ENCODE peak calls at places on chromosomes 11 and 22, in eight cellular contexts. One of them, this sample, is unnamed.

GRCh38 chr11:83241291-83241946 is 44.7 kb downstream of the CCDC90B start:
- DNase-seq in activated naive CD8-positive, alpha-beta T cell treated with anti-CD3 and anti-CD28 coated beads for 36 hours: no peak
- DNase-seq in BE2C: peak
- DNase-seq in posterior vena cava: no peak
- DNase-seq in NCI-H1930: no peak
- DNase-seq in stimulated activated CD4-positive, alpha-beta T cell treated with anti-CD3 and anti-CD28 coated beads, TNF-alpha, amount 100 ng/mL, for 24 hours: no peak
- DNase-seq in GM04504: peak
- DNase-seq in NCI-H1417: peak
- DNase-seq in this sample: peak

GRCh38 chr22:46390652-46391301 is 55.3 kb downstream of the TRMU start:
- DNase-seq in activated naive CD8-positive, alpha-beta T cell treated with anti-CD3 and anti-CD28 coated beads for 36 hours: no peak
- DNase-seq in BE2C: peak
- DNase-seq in posterior vena cava: no peak
- DNase-seq in NCI-H1930: no peak
- DNase-seq in stimulated activated CD4-positive, alpha-beta T cell treated with anti-CD3 and anti-CD28 coated beads, TNF-alpha, amount 100 ng/mL, for 24 hours: no peak
- DNase-seq in GM04504: peak
- DNase-seq in NCI-H1417: no peak
- DNase-seq in this sample: no peak

GRCh38 chr11:108340958-108341357 is 118.1 kb downstream of the ATM start:
- DNase-seq in activated naive CD8-positive, alpha-beta T cell treated with anti-CD3 and anti-CD28 coated beads for 36 hours: no peak
- DNase-seq in BE2C: no peak
- DNase-seq in posterior vena cava: no peak
- DNase-seq in NCI-H1930: no peak
- DNase-seq in stimulated activated CD4-positive, alpha-beta T cell treated with anti-CD3 and anti-CD28 coated beads, TNF-alpha, amount 100 ng/mL, for 24 hours: no peak
- DNase-seq in GM04504: no peak
- DNase-seq in NCI-H1417: peak
- DNase-seq in this sample: no peak

GRCh38 chr11:67033661-67034166 is 10.8 kb downstream of the SYT12 start:
- DNase-seq in activated naive CD8-positive, alpha-beta T cell treated with anti-CD3 and anti-CD28 coated beads for 36 hours: no peak
- DNase-seq in BE2C: no peak
- DNase-seq in posterior vena cava: no peak
- DNase-seq in NCI-H1930: no peak
- DNase-seq in stimulated activated CD4-positive, alpha-beta T cell treated with anti-CD3 and anti-CD28 coated beads, TNF-alpha, amount 100 ng/mL, for 24 hours: no peak
- DNase-seq in GM04504: peak
- DNase-seq in NCI-H1417: no peak
- DNase-seq in this sample: peak

GRCh38 chr11:65121447-65121864 is 478 bp downstream of the FAU start:
- DNase-seq in activated naive CD8-positive, alpha-beta T cell treated with anti-CD3 and anti-CD28 coated beads for 36 hours: no peak
- DNase-seq in BE2C: no peak
- DNase-seq in posterior vena cava: peak
- DNase-seq in NCI-H1930: no peak
- DNase-seq in stimulated activated CD4-positive, alpha-beta T cell treated with anti-CD3 and anti-CD28 coated beads, TNF-alpha, amount 100 ng/mL, for 24 hours: no peak
- DNase-seq in GM04504: no peak
- DNase-seq in NCI-H1417: peak
- DNase-seq in this sample: no peak

GRCh38 chr22:31098633-31099110 is 8.7 kb downstream of the SELENOM start:
- DNase-seq in activated naive CD8-positive, alpha-beta T cell treated with anti-CD3 and anti-CD28 coated beads for 36 hours: no peak
- DNase-seq in BE2C: no peak
- DNase-seq in posterior vena cava: no peak
- DNase-seq in NCI-H1930: no peak
- DNase-seq in stimulated activated CD4-positive, alpha-beta T cell treated with anti-CD3 and anti-CD28 coated beads, TNF-alpha, amount 100 ng/mL, for 24 hours: no peak
- DNase-seq in GM04504: no peak
- DNase-seq in NCI-H1417: no peak
- DNase-seq in this sample: no peak

GRCh38 chr11:58097437-58097836 is 27.9 kb downstream of the OR9I1 start:
- DNase-seq in activated naive CD8-positive, alpha-beta T cell treated with anti-CD3 and anti-CD28 coated beads for 36 hours: no peak
- DNase-seq in BE2C: no peak
- DNase-seq in posterior vena cava: no peak
- DNase-seq in NCI-H1930: no peak
- DNase-seq in stimulated activated CD4-positive, alpha-beta T cell treated with anti-CD3 and anti-CD28 coated beads, TNF-alpha, amount 100 ng/mL, for 24 hours: no peak
- DNase-seq in GM04504: no peak
- DNase-seq in NCI-H1417: no peak
- DNase-seq in this sample: no peak

GRCh38 chr11:102194257-102194656 is 84.0 kb downstream of the YAP1 start:
- DNase-seq in activated naive CD8-positive, alpha-beta T cell treated with anti-CD3 and anti-CD28 coated beads for 36 hours: no peak
- DNase-seq in BE2C: no peak
- DNase-seq in posterior vena cava: no peak
- DNase-seq in NCI-H1930: no peak
- DNase-seq in stimulated activated CD4-positive, alpha-beta T cell treated with anti-CD3 and anti-CD28 coated beads, TNF-alpha, amount 100 ng/mL, for 24 hours: no peak
- DNase-seq in GM04504: no peak
- DNase-seq in NCI-H1417: no peak
- DNase-seq in this sample: no peak

GRCh38 chr11:46100670-46101069 is 20.6 kb downstream of the PHF21A start:
- DNase-seq in activated naive CD8-positive, alpha-beta T cell treated with anti-CD3 and anti-CD28 coated beads for 36 hours: no peak
- DNase-seq in BE2C: no peak
- DNase-seq in posterior vena cava: no peak
- DNase-seq in NCI-H1930: no peak
- DNase-seq in stimulated activated CD4-positive, alpha-beta T cell treated with anti-CD3 and anti-CD28 coated beads, TNF-alpha, amount 100 ng/mL, for 24 hours: no peak
- DNase-seq in GM04504: no peak
- DNase-seq in NCI-H1417: no peak
- DNase-seq in this sample: no peak

GRCh38 chr11:93796832-93797231 is 12.8 kb downstream of the MED17 start:
- DNase-seq in activated naive CD8-positive, alpha-beta T cell treated with anti-CD3 and anti-CD28 coated beads for 36 hours: no peak
- DNase-seq in BE2C: no peak
- DNase-seq in posterior vena cava: no peak
- DNase-seq in NCI-H1930: no peak
- DNase-seq in stimulated activated CD4-positive, alpha-beta T cell treated with anti-CD3 and anti-CD28 coated beads, TNF-alpha, amount 100 ng/mL, for 24 hours: no peak
- DNase-seq in GM04504: no peak
- DNase-seq in NCI-H1417: no peak
- DNase-seq in this sample: no peak

GRCh38 chr11:11636671-11637070 is 14.9 kb upstream of the GALNT18 start:
- DNase-seq in activated naive CD8-positive, alpha-beta T cell treated with anti-CD3 and anti-CD28 coated beads for 36 hours: no peak
- DNase-seq in BE2C: no peak
- DNase-seq in posterior vena cava: no peak
- DNase-seq in NCI-H1930: no peak
- DNase-seq in stimulated activated CD4-positive, alpha-beta T cell treated with anti-CD3 and anti-CD28 coated beads, TNF-alpha, amount 100 ng/mL, for 24 hours: no peak
- DNase-seq in GM04504: no peak
- DNase-seq in NCI-H1417: no peak
- DNase-seq in this sample: no peak

GRCh38 chr11:70244698-70245097 is 25.8 kb upstream of the PPFIA1 start:
- DNase-seq in activated naive CD8-positive, alpha-beta T cell treated with anti-CD3 and anti-CD28 coated beads for 36 hours: no peak
- DNase-seq in BE2C: no peak
- DNase-seq in posterior vena cava: no peak
- DNase-seq in NCI-H1930: no peak
- DNase-seq in stimulated activated CD4-positive, alpha-beta T cell treated with anti-CD3 and anti-CD28 coated beads, TNF-alpha, amount 100 ng/mL, for 24 hours: no peak
- DNase-seq in GM04504: no peak
- DNase-seq in NCI-H1417: no peak
- DNase-seq in this sample: no peak

GRCh38 chr11:123461164-123461563 is 31.1 kb downstream of the GRAMD1B start:
- DNase-seq in activated naive CD8-positive, alpha-beta T cell treated with anti-CD3 and anti-CD28 coated beads for 36 hours: no peak
- DNase-seq in BE2C: peak
- DNase-seq in posterior vena cava: no peak
- DNase-seq in NCI-H1930: no peak
- DNase-seq in stimulated activated CD4-positive, alpha-beta T cell treated with anti-CD3 and anti-CD28 coated beads, TNF-alpha, amount 100 ng/mL, for 24 hours: no peak
- DNase-seq in GM04504: no peak
- DNase-seq in NCI-H1417: no peak
- DNase-seq in this sample: no peak

GRCh38 chr11:6655790-6656580 is at the start of gene DCHS1:
- DNase-seq in activated naive CD8-positive, alpha-beta T cell treated with anti-CD3 and anti-CD28 coated beads for 36 hours: no peak
- DNase-seq in BE2C: peak
- DNase-seq in posterior vena cava: no peak
- DNase-seq in NCI-H1930: no peak
- DNase-seq in stimulated activated CD4-positive, alpha-beta T cell treated with anti-CD3 and anti-CD28 coated beads, TNF-alpha, amount 100 ng/mL, for 24 hours: no peak
- DNase-seq in GM04504: no peak
- DNase-seq in NCI-H1417: peak
- DNase-seq in this sample: no peak

GRCh38 chr11:11403763-11404725 is 51.0 kb upstream of the CSNK2A3 start:
- DNase-seq in activated naive CD8-positive, alpha-beta T cell treated with anti-CD3 and anti-CD28 coated beads for 36 hours: no peak
- DNase-seq in BE2C: no peak
- DNase-seq in posterior vena cava: no peak
- DNase-seq in NCI-H1930: no peak
- DNase-seq in stimulated activated CD4-positive, alpha-beta T cell treated with anti-CD3 and anti-CD28 coated beads, TNF-alpha, amount 100 ng/mL, for 24 hours: no peak
- DNase-seq in GM04504: no peak
- DNase-seq in NCI-H1417: no peak
- DNase-seq in this sample: no peak

GRCh38 chr22:23499845-23500500 is 80.1 kb downstream of the IGLL1 start:
- DNase-seq in activated naive CD8-positive, alpha-beta T cell treated with anti-CD3 and anti-CD28 coated beads for 36 hours: no peak
- DNase-seq in BE2C: no peak
- DNase-seq in posterior vena cava: peak
- DNase-seq in NCI-H1930: no peak
- DNase-seq in stimulated activated CD4-positive, alpha-beta T cell treated with anti-CD3 and anti-CD28 coated beads, TNF-alpha, amount 100 ng/mL, for 24 hours: no peak
- DNase-seq in GM04504: no peak
- DNase-seq in NCI-H1417: no peak
- DNase-seq in this sample: no peak

GRCh38 chr22:40385041-40385782 is 14.8 kb downstream of the SGSM3 start:
- DNase-seq in activated naive CD8-positive, alpha-beta T cell treated with anti-CD3 and anti-CD28 coated beads for 36 hours: no peak
- DNase-seq in BE2C: no peak
- DNase-seq in posterior vena cava: no peak
- DNase-seq in NCI-H1930: no peak
- DNase-seq in stimulated activated CD4-positive, alpha-beta T cell treated with anti-CD3 and anti-CD28 coated beads, TNF-alpha, amount 100 ng/mL, for 24 hours: no peak
- DNase-seq in GM04504: no peak
- DNase-seq in NCI-H1417: no peak
- DNase-seq in this sample: no peak

GRCh38 chr11:123590296-123590912 is 64.0 kb downstream of the SCN3B start:
- DNase-seq in activated naive CD8-positive, alpha-beta T cell treated with anti-CD3 and anti-CD28 coated beads for 36 hours: no peak
- DNase-seq in BE2C: no peak
- DNase-seq in posterior vena cava: no peak
- DNase-seq in NCI-H1930: no peak
- DNase-seq in stimulated activated CD4-positive, alpha-beta T cell treated with anti-CD3 and anti-CD28 coated beads, TNF-alpha, amount 100 ng/mL, for 24 hours: no peak
- DNase-seq in GM04504: peak
- DNase-seq in NCI-H1417: no peak
- DNase-seq in this sample: no peak

GRCh38 chr11:102306048-102306575 is 11.2 kb upstream of the BIRC3 start:
- DNase-seq in activated naive CD8-positive, alpha-beta T cell treated with anti-CD3 and anti-CD28 coated beads for 36 hours: no peak
- DNase-seq in BE2C: no peak
- DNase-seq in posterior vena cava: no peak
- DNase-seq in NCI-H1930: no peak
- DNase-seq in stimulated activated CD4-positive, alpha-beta T cell treated with anti-CD3 and anti-CD28 coated beads, TNF-alpha, amount 100 ng/mL, for 24 hours: no peak
- DNase-seq in GM04504: no peak
- DNase-seq in NCI-H1417: peak
- DNase-seq in this sample: no peak

GRCh38 chr11:16191852-16192240 is 164.5 kb downstream of the SOX6 start:
- DNase-seq in activated naive CD8-positive, alpha-beta T cell treated with anti-CD3 and anti-CD28 coated beads for 36 hours: no peak
- DNase-seq in BE2C: peak
- DNase-seq in posterior vena cava: no peak
- DNase-seq in NCI-H1930: no peak
- DNase-seq in stimulated activated CD4-positive, alpha-beta T cell treated with anti-CD3 and anti-CD28 coated beads, TNF-alpha, amount 100 ng/mL, for 24 hours: no peak
- DNase-seq in GM04504: no peak
- DNase-seq in NCI-H1417: peak
- DNase-seq in this sample: no peak

GRCh38 chr11:122756417-122756816 is 81.9 kb upstream of the CRTAM start:
- DNase-seq in activated naive CD8-positive, alpha-beta T cell treated with anti-CD3 and anti-CD28 coated beads for 36 hours: peak
- DNase-seq in BE2C: no peak
- DNase-seq in posterior vena cava: no peak
- DNase-seq in NCI-H1930: no peak
- DNase-seq in stimulated activated CD4-positive, alpha-beta T cell treated with anti-CD3 and anti-CD28 coated beads, TNF-alpha, amount 100 ng/mL, for 24 hours: no peak
- DNase-seq in GM04504: no peak
- DNase-seq in NCI-H1417: no peak
- DNase-seq in this sample: no peak

GRCh38 chr22:19958083-19959042 is 16.7 kb upstream of the TXNRD2 start:
- DNase-seq in activated naive CD8-positive, alpha-beta T cell treated with anti-CD3 and anti-CD28 coated beads for 36 hours: no peak
- DNase-seq in BE2C: no peak
- DNase-seq in posterior vena cava: no peak
- DNase-seq in NCI-H1930: no peak
- DNase-seq in stimulated activated CD4-positive, alpha-beta T cell treated with anti-CD3 and anti-CD28 coated beads, TNF-alpha, amount 100 ng/mL, for 24 hours: no peak
- DNase-seq in GM04504: peak
- DNase-seq in NCI-H1417: no peak
- DNase-seq in this sample: no peak

GRCh38 chr11:112751763-112752162 is 209.5 kb upstream of the NCAM1 start:
- DNase-seq in activated naive CD8-positive, alpha-beta T cell treated with anti-CD3 and anti-CD28 coated beads for 36 hours: no peak
- DNase-seq in BE2C: no peak
- DNase-seq in posterior vena cava: no peak
- DNase-seq in NCI-H1930: no peak
- DNase-seq in stimulated activated CD4-positive, alpha-beta T cell treated with anti-CD3 and anti-CD28 coated beads, TNF-alpha, amount 100 ng/mL, for 24 hours: no peak
- DNase-seq in GM04504: no peak
- DNase-seq in NCI-H1417: peak
- DNase-seq in this sample: no peak

GRCh38 chr11:62665630-62666258 is 632 bp downstream of the CSKMT start:
- DNase-seq in activated naive CD8-positive, alpha-beta T cell treated with anti-CD3 and anti-CD28 coated beads for 36 hours: peak
- DNase-seq in BE2C: peak
- DNase-seq in posterior vena cava: peak
- DNase-seq in NCI-H1930: no peak
- DNase-seq in stimulated activated CD4-positive, alpha-beta T cell treated with anti-CD3 and anti-CD28 coated beads, TNF-alpha, amount 100 ng/mL, for 24 hours: peak
- DNase-seq in GM04504: no peak
- DNase-seq in NCI-H1417: no peak
- DNase-seq in this sample: no peak

GRCh38 chr11:72075109-72075508 is 5.2 kb downstream of the NUMA1 start:
- DNase-seq in activated naive CD8-positive, alpha-beta T cell treated with anti-CD3 and anti-CD28 coated beads for 36 hours: no peak
- DNase-seq in BE2C: no peak
- DNase-seq in posterior vena cava: no peak
- DNase-seq in NCI-H1930: no peak
- DNase-seq in stimulated activated CD4-positive, alpha-beta T cell treated with anti-CD3 and anti-CD28 coated beads, TNF-alpha, amount 100 ng/mL, for 24 hours: no peak
- DNase-seq in GM04504: no peak
- DNase-seq in NCI-H1417: no peak
- DNase-seq in this sample: no peak

GRCh38 chr11:101428918-101429317 is 154.9 kb downstream of the TRPC6 start:
- DNase-seq in activated naive CD8-positive, alpha-beta T cell treated with anti-CD3 and anti-CD28 coated beads for 36 hours: no peak
- DNase-seq in BE2C: no peak
- DNase-seq in posterior vena cava: no peak
- DNase-seq in NCI-H1930: no peak
- DNase-seq in stimulated activated CD4-positive, alpha-beta T cell treated with anti-CD3 and anti-CD28 coated beads, TNF-alpha, amount 100 ng/mL, for 24 hours: no peak
- DNase-seq in GM04504: no peak
- DNase-seq in NCI-H1417: no peak
- DNase-seq in this sample: no peak

GRCh38 chr11:74877132-74877531 is 71.8 kb downstream of the XRRA1 start:
- DNase-seq in activated naive CD8-positive, alpha-beta T cell treated with anti-CD3 and anti-CD28 coated beads for 36 hours: no peak
- DNase-seq in BE2C: no peak
- DNase-seq in posterior vena cava: no peak
- DNase-seq in NCI-H1930: no peak
- DNase-seq in stimulated activated CD4-positive, alpha-beta T cell treated with anti-CD3 and anti-CD28 coated beads, TNF-alpha, amount 100 ng/mL, for 24 hours: no peak
- DNase-seq in GM04504: no peak
- DNase-seq in NCI-H1417: peak
- DNase-seq in this sample: no peak

GRCh38 chr11:81237139-81237538 is 1496.5 kb downstream of the FAM181B start:
- DNase-seq in activated naive CD8-positive, alpha-beta T cell treated with anti-CD3 and anti-CD28 coated beads for 36 hours: no peak
- DNase-seq in BE2C: no peak
- DNase-seq in posterior vena cava: no peak
- DNase-seq in NCI-H1930: peak
- DNase-seq in stimulated activated CD4-positive, alpha-beta T cell treated with anti-CD3 and anti-CD28 coated beads, TNF-alpha, amount 100 ng/mL, for 24 hours: no peak
- DNase-seq in GM04504: no peak
- DNase-seq in NCI-H1417: peak
- DNase-seq in this sample: no peak

This sample was measured in HFF-Myc.